ENCODE peak calls at places on chromosome 15, in eight cellular contexts. L is mammary epithelial cell, A is sigmoid colon, V is endothelial cell, S is neural crest cell, J is cardiac fibroblast, B is AG04450, F is right atrium auricular region. T is an unnamed sample.

GRCh38 chr15:98635848-98636247 is 12.5 kb upstream of the IGF1R start:
- DNase-seq in A (no peak), S (no peak), F (no peak), B (no peak), L (no peak), J (no peak), V (no peak), T (no peak)

GRCh38 chr15:38243278-38243677 is 9.4 kb upstream of the SPRED1 start:
- DNase-seq in J (no peak), B (no peak), S (no peak), V (no peak), F (no peak), A (no peak), L (no peak), T (no peak)

GRCh38 chr15:101049856-101050646 is 130.9 kb downstream of the LRRK1 start:
- DNase-seq in L (no peak), J (no peak), A (peak; percentile 56), B (no peak), V (no peak), S (peak; percentile 1), F (peak; percentile 60), T (no peak)

GRCh38 chr15:75694241-75695182 is 18.1 kb downstream of the CSPG4 start:
- DNase-seq in L (peak; percentile 96), V (peak; percentile 34), F (peak; percentile 91), J (peak; percentile 96), S (peak; percentile 27), B (peak; percentile 96), A (peak; percentile 96), T (no peak)

GRCh38 chr15:69400850-69401249 is 13.3 kb upstream of the KIF23 start:
- DNase-seq in A (no peak), S (no peak), V (no peak), J (no peak), B (no peak), L (no peak), F (no peak), T (no peak)

GRCh38 chr15:32685576-32685975 is 32.2 kb upstream of the GREM1 start:
- DNase-seq in L (peak; percentile 17), J (peak; percentile 59), S (no peak), V (no peak), A (no peak), B (no peak), F (no peak), T (no peak)

GRCh38 chr15:60620707-60621106 is 141.8 kb upstream of the ICE2 start:
- DNase-seq in S (no peak), B (no peak), L (no peak), F (no peak), J (peak; percentile 31), V (no peak), A (peak; percentile 86), T (no peak)

GRCh38 chr15:48559270-48559669 is 86.2 kb downstream of the FBN1 start:
- DNase-seq in S (no peak), F (peak; percentile 68), L (no peak), J (peak; percentile 89), V (no peak), A (peak; percentile 71), B (peak; percentile 57), T (no peak)

GRCh38 chr15:70093481-70094309 is 4.0 kb downstream of the TLE3 start:
- DNase-seq in F (no peak), V (no peak), J (peak; percentile 75), B (no peak), S (no peak), A (no peak), L (no peak), T (no peak)

GRCh38 chr15:71448688-71449114 is 333.4 kb downstream of the THSD4 start:
- DNase-seq in V (peak; percentile 73), B (no peak), L (peak; percentile 73), A (no peak), S (peak; percentile 67), F (no peak), J (peak; percentile 81), T (peak; percentile 45)

GRCh38 chr15:93829115-93829849 is 402.1 kb upstream of the MCTP2 start:
- DNase-seq in S (no peak), F (peak; percentile 62), A (no peak), B (peak; percentile 10), J (peak; percentile 57), V (no peak), L (peak; percentile 96), T (no peak)

GRCh38 chr15:40064231-40064894 is 25.4 kb upstream of the SRP14 start:
- DNase-seq in A (no peak), S (no peak), B (no peak), L (no peak), F (no peak), J (peak; percentile 56), V (no peak), T (peak; percentile 68)

GRCh38 chr15:60343221-60343970 is 54.4 kb downstream of the ANXA2 start:
- DNase-seq in A (no peak), L (peak; percentile 66), J (no peak), B (no peak), S (no peak), V (no peak), F (no peak), T (no peak)

GRCh38 chr15:57485869-57486268 is 105.8 kb upstream of the MYZAP start:
- DNase-seq in S (no peak), B (peak; percentile 47), A (no peak), V (no peak), L (peak; percentile 94), F (no peak), J (peak; percentile 67), T (no peak)

DNA sequence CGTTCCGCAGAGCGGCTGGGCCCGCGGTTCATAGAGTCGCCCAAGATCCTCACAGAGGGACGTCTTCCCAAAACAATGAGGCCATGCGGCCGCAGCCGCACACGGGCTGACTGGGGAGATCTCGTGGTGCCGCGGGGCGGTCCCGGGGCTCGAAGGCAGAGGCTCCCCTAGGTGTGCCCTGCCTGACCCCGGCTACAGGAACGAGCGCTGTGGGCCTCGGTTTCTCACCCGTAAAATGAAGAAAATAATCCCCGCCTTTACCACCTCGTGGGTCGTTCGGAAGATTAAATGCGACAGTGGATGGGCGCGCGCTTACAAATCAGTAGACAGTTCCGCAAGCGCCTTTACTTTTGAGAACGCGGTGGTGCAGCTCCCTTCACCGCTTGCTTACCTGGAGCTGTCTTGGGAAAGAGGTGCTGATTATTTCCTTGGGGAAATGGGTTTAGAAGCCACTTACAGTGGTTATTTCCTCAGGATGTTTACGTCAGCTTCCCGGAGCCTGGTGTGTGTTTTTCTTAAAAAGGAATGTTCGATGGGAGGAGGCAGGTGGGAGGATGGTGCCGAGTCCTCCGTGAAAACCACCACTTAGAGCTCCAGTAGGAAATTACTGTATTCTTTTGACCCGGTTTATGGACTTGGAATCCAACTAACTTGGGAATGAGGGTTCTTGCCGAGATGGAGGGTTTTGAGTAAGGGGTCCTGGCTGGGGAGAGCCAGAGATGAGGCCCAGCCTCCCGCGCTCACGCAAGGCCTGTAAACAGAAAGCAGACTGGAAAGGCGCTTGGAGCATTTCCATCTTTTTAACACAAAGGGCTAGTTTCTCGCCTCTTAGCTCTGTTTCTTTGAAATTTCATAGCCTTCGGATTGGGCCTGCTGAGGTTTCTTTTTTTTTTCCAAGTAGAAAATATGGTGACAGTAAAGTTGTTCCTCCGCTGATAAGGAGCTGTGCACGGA is 2.0 kb upstream of the MEX3B start:
- DNase-seq in L (peak; percentile 30), V (peak; percentile 49), A (no peak), F (no peak), B (no peak), J (peak; percentile 29), S (no peak), T (no peak)
- TF ChIP-seq CTCF in L (no peak), V (no peak), A (no peak), F (peak; percentile 8), B (no peak), J (no peak), S (peak; percentile 49), T (no peak)

DNA sequence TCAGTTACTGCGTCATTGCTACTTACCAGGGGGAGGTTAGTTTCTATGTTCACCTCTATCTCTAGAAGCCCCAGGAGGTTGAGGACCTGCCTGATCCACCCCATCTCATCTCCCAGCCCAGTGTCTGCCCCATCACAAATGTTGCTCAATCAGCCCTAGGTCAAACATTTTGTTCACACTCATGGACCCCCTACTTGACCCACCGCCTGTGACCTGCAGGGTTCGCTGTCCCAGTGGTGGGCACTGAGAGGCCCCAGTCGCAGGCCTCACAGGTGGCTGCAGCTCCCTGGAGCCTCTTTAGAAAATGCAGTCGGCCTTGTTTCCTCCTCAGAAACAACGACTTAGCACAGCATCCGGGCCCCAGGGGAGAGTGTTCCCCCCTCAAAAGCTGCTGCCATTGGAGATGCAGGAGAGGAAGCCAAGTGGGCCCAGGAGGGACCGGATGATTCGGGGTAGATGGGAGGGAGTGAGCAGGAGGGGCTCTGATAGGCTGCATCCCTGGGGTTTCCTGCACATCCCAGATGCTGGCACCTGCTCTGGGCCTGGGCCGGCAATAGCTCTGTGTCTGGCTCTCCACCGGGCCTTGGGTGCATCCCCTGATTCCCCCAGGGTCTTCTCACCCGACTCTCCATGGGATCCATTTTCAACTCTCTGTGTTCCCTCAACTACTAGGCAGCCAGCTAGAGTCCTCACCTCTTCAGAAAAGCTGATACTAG is 18.4 kb upstream of the INSYN1 start:
- DNase-seq in F (no peak), V (no peak), B (no peak), L (no peak), S (no peak), A (no peak), J (no peak), T (no peak)
- TF ChIP-seq CTCF in F (no peak), V (no peak), B (no peak), L (no peak), S (no peak), A (no peak), J (no peak), T (no peak)

DNA sequence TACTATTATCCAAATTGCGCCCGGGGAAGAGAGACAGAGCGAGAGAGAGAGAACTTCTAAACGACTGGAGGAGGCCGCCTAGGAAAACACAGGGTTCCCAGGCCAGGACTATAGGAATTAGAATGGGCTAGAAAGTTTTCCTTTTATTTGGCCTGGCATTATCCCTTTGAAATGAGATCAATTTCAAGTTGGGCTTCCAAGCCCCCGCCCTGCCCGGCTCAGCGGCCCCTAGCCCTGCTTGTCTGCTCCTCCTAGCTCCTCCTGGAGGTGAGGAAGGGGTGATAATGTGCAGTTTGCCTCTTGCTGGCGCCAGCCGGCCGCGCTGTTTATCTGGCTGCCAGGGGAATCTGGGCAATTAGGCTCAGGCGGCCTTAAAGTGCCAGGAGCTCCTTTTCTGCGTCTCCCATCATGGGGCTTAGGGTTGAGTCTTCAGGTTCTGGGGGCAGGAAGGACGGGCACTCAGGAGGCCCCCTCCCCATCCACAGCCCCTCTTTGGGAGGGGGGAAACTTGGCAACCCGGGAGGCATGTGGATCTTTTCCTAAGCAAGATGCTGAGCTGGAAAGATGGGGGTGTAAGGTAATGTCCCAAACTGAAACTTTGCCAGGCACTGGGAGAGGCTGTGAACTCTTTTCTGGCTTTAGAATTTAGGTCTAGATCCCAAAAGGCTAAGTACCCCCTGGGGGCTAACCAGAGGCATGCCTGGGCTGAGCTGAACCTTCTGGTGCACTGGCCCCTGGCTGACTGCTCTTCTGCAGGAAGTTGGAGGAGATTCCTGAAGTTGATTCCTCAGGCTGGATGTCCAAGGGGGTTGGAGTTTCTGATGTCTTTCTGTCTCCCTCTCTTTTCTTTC is 5.5 kb downstream of the SMAD6 start:
- DNase-seq in A (peak; percentile 75), S (no peak), L (no peak), B (no peak), J (peak; percentile 79), F (no peak), V (peak; percentile 36), T (no peak)
- TF ChIP-seq CTCF in A (no peak), S (peak; percentile 30), L (no peak), B (peak; percentile 41), J (no peak), F (peak; percentile 25), V (no peak), T (no peak)

DNA sequence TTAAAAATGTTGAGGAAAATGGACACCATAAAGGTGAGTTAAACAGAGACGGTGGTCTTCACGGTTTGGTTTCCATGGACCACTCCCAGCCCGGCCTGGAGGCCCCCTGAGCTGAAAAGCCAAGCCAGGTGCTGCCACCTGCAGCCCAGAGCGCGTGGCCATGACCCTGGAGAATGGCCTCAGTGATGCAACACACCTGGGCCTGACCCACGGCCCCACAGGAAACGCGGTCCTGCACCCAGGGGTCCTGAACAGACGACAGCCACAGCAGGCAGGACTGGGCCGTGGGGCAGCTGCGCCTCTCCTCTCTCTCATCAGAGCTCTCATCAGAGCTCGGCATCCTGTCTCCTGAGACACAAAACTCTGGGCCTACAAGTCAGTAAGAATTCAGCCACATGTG is 64.1 kb downstream of the NIPA2 start:
- DNase-seq in L (no peak), B (no peak), S (no peak), A (no peak), J (no peak), F (no peak), V (no peak), T (no peak)
- TF ChIP-seq CTCF in L (no peak), B (no peak), S (no peak), A (no peak), J (no peak), F (no peak), V (no peak), T (peak; percentile 17)

T was measured in GM13976.